ENCODE peak calls at places on chromosomes 12 and 14, in four cellular contexts. One of them, this sample, is unnamed.
A peak's percentile ranks its signal among the peaks of the same experiment; 100 is the strongest.

GRCh38 chr14:20848316-20848954 is 42.8 kb upstream of the RNASE3 start:
- DNase-seq in body of pancreas: peak; percentile 37
- DNase-seq in A549: peak; percentile 94
- DNase-seq in ovary: no peak
- DNase-seq in this sample: peak; percentile 72

GRCh38 chr14:53509227-53509822 is 356.2 kb upstream of the DDHD1 start:
- DNase-seq in body of pancreas: peak; percentile 45
- DNase-seq in A549: no peak
- DNase-seq in ovary: peak; percentile 63
- DNase-seq in this sample: peak; percentile 89

GRCh38 chr14:52068741-52069616 is at the start of gene NID2:
- DNase-seq in body of pancreas: peak; percentile 69
- DNase-seq in A549: peak; percentile 77
- DNase-seq in ovary: peak; percentile 92
- DNase-seq in this sample: peak; percentile 95

GRCh38 chr14:95374262-95374997 is 54.7 kb upstream of the CLMN start:
- DNase-seq in body of pancreas: no peak
- DNase-seq in A549: no peak
- DNase-seq in ovary: no peak
- DNase-seq in this sample: no peak

GRCh38 chr12:114740448-114740847 is 56.5 kb upstream of the TBX3 start:
- DNase-seq in body of pancreas: no peak
- DNase-seq in A549: no peak
- DNase-seq in ovary: no peak
- DNase-seq in this sample: no peak

GRCh38 chr12:67531519-67531918 is 117.0 kb upstream of the DYRK2 start:
- DNase-seq in body of pancreas: no peak
- DNase-seq in A549: no peak
- DNase-seq in ovary: no peak
- DNase-seq in this sample: peak; percentile 15

GRCh38 chr12:78146365-78146772 is 315.7 kb downstream of the NAV3 start:
- DNase-seq in body of pancreas: no peak
- DNase-seq in A549: peak; percentile 51
- DNase-seq in ovary: no peak
- DNase-seq in this sample: peak; percentile 65

GRCh38 chr12:72540811-72541210 is 268.6 kb downstream of the TRHDE start:
- DNase-seq in body of pancreas: no peak
- DNase-seq in A549: no peak
- DNase-seq in ovary: no peak
- DNase-seq in this sample: no peak

GRCh38 chr12:58046281-58046680 is 104.9 kb downstream of the ATP23 start:
- DNase-seq in body of pancreas: no peak
- DNase-seq in A549: no peak
- DNase-seq in ovary: no peak
- DNase-seq in this sample: peak; percentile 33

GRCh38 chr14:93019367-93019843 is 96.3 kb downstream of the ITPK1 start:
- DNase-seq in body of pancreas: no peak
- DNase-seq in A549: no peak
- DNase-seq in ovary: peak; percentile 68
- DNase-seq in this sample: no peak

GRCh38 chr12:14629832-14630688 is 62.4 kb upstream of the PLBD1 start:
- DNase-seq in body of pancreas: peak; percentile 86
- DNase-seq in A549: peak; percentile 79
- DNase-seq in ovary: peak; percentile 43
- DNase-seq in this sample: peak; percentile 76

GRCh38 chr12:57763881-57764661 is 2.8 kb downstream of the CYP27B1 start:
- DNase-seq in body of pancreas: no peak
- DNase-seq in A549: no peak
- DNase-seq in ovary: no peak
- DNase-seq in this sample: no peak

GRCh38 chr12:56257071-56257470 is 1.1 kb downstream of the ANKRD52 start:
- DNase-seq in body of pancreas: no peak
- DNase-seq in A549: no peak
- DNase-seq in ovary: no peak
- DNase-seq in this sample: no peak

GRCh38 chr12:122978507-122978955 is 1.9 kb upstream of the ARL6IP4 start:
- DNase-seq in body of pancreas: no peak
- DNase-seq in A549: no peak
- DNase-seq in ovary: peak; percentile 33
- DNase-seq in this sample: no peak

GRCh38 chr14:58239259-58240210 is 5.1 kb upstream of the PSMA3 start:
- DNase-seq in body of pancreas: peak; percentile 87
- DNase-seq in A549: peak; percentile 67
- DNase-seq in ovary: peak; percentile 86
- DNase-seq in this sample: peak; percentile 63

GRCh38 chr12:75784591-75784990 is 247.0 kb downstream of the PHLDA1 start:
- DNase-seq in body of pancreas: peak; percentile 92
- DNase-seq in A549: peak; percentile 52
- DNase-seq in ovary: no peak
- DNase-seq in this sample: no peak

GRCh38 chr12:71447691-71448660 is 8.4 kb downstream of the LGR5 start:
- DNase-seq in body of pancreas: no peak
- DNase-seq in A549: no peak
- DNase-seq in ovary: no peak
- DNase-seq in this sample: no peak

GRCh38 chr12:81043979-81044740 is 33.7 kb upstream of the ACSS3 start:
- DNase-seq in body of pancreas: no peak
- DNase-seq in A549: no peak
- DNase-seq in ovary: no peak
- DNase-seq in this sample: no peak

GRCh38 chr14:74979029-74979428 is 23.6 kb upstream of the PGF start:
- DNase-seq in body of pancreas: no peak
- DNase-seq in A549: no peak
- DNase-seq in ovary: no peak
- DNase-seq in this sample: no peak

GRCh38 chr12:76652402-76652801 is 92.8 kb upstream of the OSBPL8 start:
- DNase-seq in body of pancreas: no peak
- DNase-seq in A549: no peak
- DNase-seq in ovary: no peak
- DNase-seq in this sample: no peak

GRCh38 chr14:56143025-56143424 is 24.8 kb downstream of the PELI2 start:
- DNase-seq in body of pancreas: no peak
- DNase-seq in A549: no peak
- DNase-seq in ovary: no peak
- DNase-seq in this sample: no peak

GRCh38 chr14:72479471-72479931 is 414.4 kb downstream of the DPF3 start:
- DNase-seq in body of pancreas: no peak
- DNase-seq in A549: no peak
- DNase-seq in ovary: no peak
- DNase-seq in this sample: no peak

GRCh38 chr14:95495538-95496025 is 20.9 kb downstream of the SYNE3 start:
- DNase-seq in body of pancreas: peak; percentile 38
- DNase-seq in A549: no peak
- DNase-seq in ovary: no peak
- DNase-seq in this sample: no peak

GRCh38 chr14:23544511-23545447 is 6.8 kb downstream of the ZFHX2 start:
- DNase-seq in body of pancreas: no peak
- DNase-seq in A549: no peak
- DNase-seq in ovary: no peak
- DNase-seq in this sample: no peak

GRCh38 chr14:96204151-96205058 is at the start of gene BDKRB2:
- DNase-seq in body of pancreas: peak; percentile 90
- DNase-seq in A549: peak; percentile 76
- DNase-seq in ovary: peak; percentile 57
- DNase-seq in this sample: peak; percentile 82

GRCh38 chr12:57694459-57695019 is 607 bp downstream of the OS9 start:
- DNase-seq in body of pancreas: peak; percentile 10
- DNase-seq in A549: no peak
- DNase-seq in ovary: no peak
- DNase-seq in this sample: peak; percentile 2

GRCh38 chr12:103503546-103504480 is 8.0 kb upstream of the C12orf42 start:
- DNase-seq in body of pancreas: peak; percentile 26
- DNase-seq in A549: peak; percentile 34
- DNase-seq in ovary: no peak
- DNase-seq in this sample: no peak

GRCh38 chr14:101242442-101243385 is 318.6 kb upstream of the DIO3 start:
- DNase-seq in body of pancreas: no peak
- DNase-seq in A549: no peak
- DNase-seq in ovary: no peak
- DNase-seq in this sample: no peak

GRCh38 chr12:60144395-60144794 is 548.6 kb downstream of the SLC16A7 start:
- DNase-seq in body of pancreas: no peak
- DNase-seq in A549: no peak
- DNase-seq in ovary: no peak
- DNase-seq in this sample: no peak

GRCh38 chr14:102945346-102946130 is 23.1 kb downstream of the AMN start:
- DNase-seq in body of pancreas: no peak
- DNase-seq in A549: no peak
- DNase-seq in ovary: no peak
- DNase-seq in this sample: peak; percentile 25

GRCh38 chr12:127761880-127762279 is 505.1 kb upstream of the TMEM132C start:
- DNase-seq in body of pancreas: no peak
- DNase-seq in A549: no peak
- DNase-seq in ovary: no peak
- DNase-seq in this sample: no peak

GRCh38 chr12:131808744-131809371 is 19.3 kb upstream of the MMP17 start:
- DNase-seq in body of pancreas: no peak
- DNase-seq in A549: no peak
- DNase-seq in ovary: no peak
- DNase-seq in this sample: no peak

GRCh38 chr14:44422699-44423098 is 84.4 kb downstream of the FSCB start:
- DNase-seq in body of pancreas: no peak
- DNase-seq in A549: no peak
- DNase-seq in ovary: no peak
- DNase-seq in this sample: no peak

GRCh38 chr12:754871-755562 is 2.6 kb downstream of the WNK1 start:
- DNase-seq in body of pancreas: peak; percentile 9
- DNase-seq in A549: peak; percentile 77
- DNase-seq in ovary: no peak
- DNase-seq in this sample: peak; percentile 81

GRCh38 chr12:65741662-65742480 is 82.4 kb upstream of the HMGA2 start:
- DNase-seq in body of pancreas: no peak
- DNase-seq in A549: peak; percentile 34
- DNase-seq in ovary: peak; percentile 63
- DNase-seq in this sample: peak; percentile 49
- TF ChIP-seq CTCF in body of pancreas: no peak
- TF ChIP-seq CTCF in A549: no peak
- TF ChIP-seq CTCF in ovary: no peak
- TF ChIP-seq CTCF in this sample: no peak

DNA sequence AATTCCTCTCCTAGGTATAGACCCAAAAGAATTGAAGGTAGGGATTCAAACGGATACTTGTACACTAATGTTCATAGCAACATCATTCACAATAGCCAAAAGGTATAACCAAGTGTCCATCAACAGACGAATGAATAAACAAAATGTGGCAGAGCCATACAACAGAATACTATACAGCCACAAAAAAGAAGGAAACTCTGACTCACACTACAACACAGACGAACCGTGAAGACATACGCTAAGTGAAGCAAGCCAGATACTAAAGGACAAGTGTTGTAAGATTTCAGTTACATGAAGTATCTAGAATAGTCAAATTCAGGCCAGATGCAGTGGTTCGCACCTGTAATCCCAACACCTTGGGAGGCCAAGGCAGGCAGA is 19.2 kb downstream of the CAMKK2 start:
- DNase-seq in body of pancreas: no peak
- DNase-seq in A549: no peak
- DNase-seq in ovary: no peak
- DNase-seq in this sample: no peak
- H3K4me3 ChIP-seq in body of pancreas: no peak overlapping the region
- H3K4me3 ChIP-seq in A549: no peak overlapping the region
- H3K4me3 ChIP-seq in ovary: no peak overlapping the region
- H3K4me3 ChIP-seq in this sample: no peak overlapping the region

GRCh38 chr12:120181991-120182631 is 12.4 kb downstream of the GCN1 start:
- DNase-seq in body of pancreas: peak; percentile 32
- DNase-seq in A549: no peak
- DNase-seq in ovary: no peak
- DNase-seq in this sample: peak; percentile 90
- TF ChIP-seq CTCF in body of pancreas: no peak
- TF ChIP-seq CTCF in A549: no peak
- TF ChIP-seq CTCF in ovary: no peak
- TF ChIP-seq CTCF in this sample: peak; percentile 21

GRCh38 chr12:96048392-96048969 is 13.1 kb upstream of the LTA4H start:
- DNase-seq in body of pancreas: no peak
- DNase-seq in A549: peak; percentile 37
- DNase-seq in ovary: no peak
- DNase-seq in this sample: no peak
- H3K4me3 ChIP-seq in body of pancreas: no peak overlapping the region
- H3K4me3 ChIP-seq in A549: no peak overlapping the region
- H3K4me3 ChIP-seq in ovary: no peak overlapping the region
- H3K4me3 ChIP-seq in this sample: no peak overlapping the region

GRCh38 chr12:83823386-83824045 is 1089.1 kb downstream of the SLC6A15 start:
- DNase-seq in body of pancreas: peak; percentile 54
- DNase-seq in A549: peak; percentile 61
- DNase-seq in ovary: no peak
- DNase-seq in this sample: peak; percentile 15
- TF ChIP-seq CTCF in body of pancreas: peak; percentile 32
- TF ChIP-seq CTCF in A549: peak; percentile 41
- TF ChIP-seq CTCF in ovary: no peak
- TF ChIP-seq CTCF in this sample: peak; percentile 28

GRCh38 chr12:49748306-49748705 is 6.9 kb downstream of the TMBIM6 start:
- DNase-seq in body of pancreas: no peak
- DNase-seq in A549: no peak
- DNase-seq in ovary: no peak
- DNase-seq in this sample: no peak
- H3K4me3 ChIP-seq in body of pancreas: no peak overlapping the region
- H3K4me3 ChIP-seq in A549: no peak overlapping the region
- H3K4me3 ChIP-seq in ovary: no peak overlapping the region
- H3K4me3 ChIP-seq in this sample: no peak overlapping the region

GRCh38 chr14:105532111-105532623 is 5.8 kb downstream of the TMEM121 start:
- DNase-seq in body of pancreas: no peak
- DNase-seq in A549: no peak
- DNase-seq in ovary: no peak
- DNase-seq in this sample: no peak

GRCh38 chr14:105533391-105533790 is 7.0 kb downstream of the TMEM121 start:
- DNase-seq in body of pancreas: no peak
- DNase-seq in A549: no peak
- DNase-seq in ovary: no peak
- DNase-seq in this sample: no peak

GRCh38 chr14:105533811-105534498 is 7.6 kb downstream of the TMEM121 start:
- DNase-seq in body of pancreas: no peak
- DNase-seq in A549: no peak
- DNase-seq in ovary: no peak
- DNase-seq in this sample: no peak

GRCh38 chr14:105531088-105531957 is 4.9 kb downstream of the TMEM121 start:
- DNase-seq in body of pancreas: no peak
- DNase-seq in A549: no peak
- DNase-seq in ovary: no peak
- DNase-seq in this sample: no peak

GRCh38 chr14:105532735-105533141 is 6.4 kb downstream of the TMEM121 start:
- DNase-seq in body of pancreas: no peak
- DNase-seq in A549: peak; percentile 51
- DNase-seq in ovary: no peak
- DNase-seq in this sample: peak; percentile 22
- TF ChIP-seq CTCF in body of pancreas: no peak
- TF ChIP-seq CTCF in A549: peak; percentile 32
- TF ChIP-seq CTCF in ovary: no peak
- TF ChIP-seq CTCF in this sample: peak; percentile 38